ENCODE peak calls at places on chromosomes 1 and 21, in five cellular contexts. G, W, V, P and Y are unnamed samples.

GRCh38 chr1:156894711-156895407 is 1.3 kb downstream of the PEAR1 start:
- DNase-seq in G (no peak), W (no peak), V (no peak), P (no peak), Y (no peak)

GRCh38 chr1:86788300-86789206 is 84.2 kb downstream of the SH3GLB1 start:
- DNase-seq in G (no peak), W (no peak), V (no peak), P (no peak), Y (no peak)

GRCh38 chr1:22132517-22133235 is 10.2 kb downstream of the WNT4 start:
- DNase-seq in G (no peak), W (no peak), V (no peak), P (no peak), Y (no peak)

GRCh38 chr1:44251989-44252625 is 38.8 kb downstream of the DMAP1 start:
- DNase-seq in G (no peak), W (peak), V (no peak), P (no peak), Y (no peak)

GRCh38 chr1:40450491-40451237 is 388 bp downstream of the ZFP69B start:
- DNase-seq in G (peak), W (no peak), V (no peak), P (peak), Y (peak)

GRCh38 chr21:30434033-30434631 is 4.1 kb downstream of the KRTAP13-4 start:
- DNase-seq in G (no peak), W (peak), V (peak), P (no peak), Y (peak)

GRCh38 chr1:221783936-221784335 is 42.0 kb upstream of the DUSP10 start:
- DNase-seq in G (no peak), W (no peak), V (peak), P (no peak), Y (no peak)

GRCh38 chr1:41861509-41862410 is 57.0 kb downstream of the HIVEP3 start:
- DNase-seq in G (no peak), W (peak), V (no peak), P (no peak), Y (no peak)

GRCh38 chr1:17008208-17008855 is 3.4 kb downstream of the ATP13A2 start:
- DNase-seq in G (no peak), W (no peak), V (no peak), P (no peak), Y (no peak)

GRCh38 chr21:33712022-33712803 is 69.9 kb downstream of the ITSN1 start:
- DNase-seq in G (no peak), W (no peak), V (no peak), P (no peak), Y (no peak)

GRCh38 chr1:241012708-241013340 is 344.2 kb downstream of the RGS7 start:
- DNase-seq in G (no peak), W (no peak), V (no peak), P (no peak), Y (no peak)

GRCh38 chr1:172699111-172699510 is 40.2 kb downstream of the FASLG start:
- DNase-seq in G (peak), W (no peak), V (peak), P (peak), Y (peak)

GRCh38 chr1:174892016-174892415 is 107.7 kb upstream of the CACYBP start:
- DNase-seq in G (no peak), W (no peak), V (no peak), P (no peak), Y (no peak)

GRCh38 chr1:219442575-219442974 is 170.3 kb downstream of the ZC3H11B start:
- DNase-seq in G (no peak), W (no peak), V (no peak), P (no peak), Y (no peak)

GRCh38 chr1:76291737-76292136 is 217.2 kb downstream of the ST6GALNAC3 start:
- DNase-seq in G (no peak), W (no peak), V (no peak), P (no peak), Y (no peak)

GRCh38 chr1:76620371-76620770 is 246.9 kb upstream of the ST6GALNAC5 start:
- DNase-seq in G (no peak), W (no peak), V (no peak), P (no peak), Y (no peak)

GRCh38 chr1:173392895-173393654 is 84.1 kb upstream of the PRDX6 start:
- DNase-seq in G (no peak), W (no peak), V (no peak), P (no peak), Y (no peak)

GRCh38 chr1:11930571-11931445 is 3.7 kb upstream of the PLOD1 start:
- DNase-seq in G (no peak), W (no peak), V (no peak), P (no peak), Y (no peak)

GRCh38 chr1:93205892-93206566 is 25.5 kb downstream of the CCDC18 start:
- DNase-seq in G (no peak), W (no peak), V (no peak), P (no peak), Y (no peak)

GRCh38 chr21:33539612-33540011 is 2.3 kb downstream of the GART start:
- DNase-seq in G (no peak), W (no peak), V (no peak), P (no peak), Y (no peak)

GRCh38 chr1:109765483-109765815 is 1.7 kb upstream of the EPS8L3 start:
- DNase-seq in G (no peak), W (no peak), V (no peak), P (no peak), Y (no peak)